ENCODE peak calls at places on chromosomes 3 and 15, in six cellular contexts. Y, X, S, J, O and F are unnamed samples.
A peak's percentile ranks its signal among the peaks of the same experiment; 100 is the strongest.

GRCh38 chr3:20846792-20847191 is 660.8 kb upstream of the SGO1 start:
- DNase-seq in Y (no peak), X (no peak), S (no peak), J (no peak), O (no peak), F (no peak)

GRCh38 chr3:172145287-172145686 is 105.9 kb downstream of the FNDC3B start:
- DNase-seq in Y (no peak), X (no peak), S (no peak), J (no peak), O (peak; percentile 69), F (no peak)

GRCh38 chr3:29156071-29156715 is 124.7 kb upstream of the RBMS3 start:
- DNase-seq in Y (no peak), X (no peak), S (no peak), J (no peak), O (no peak), F (no peak)

GRCh38 chr3:37072892-37073291 is 79.6 kb downstream of the MLH1 start:
- DNase-seq in Y (no peak), X (no peak), S (no peak), J (no peak), O (no peak), F (peak; percentile 81)

GRCh38 chr3:101674518-101674917 is 2.4 kb downstream of the ZBTB11 start:
- DNase-seq in Y (no peak), X (no peak), S (no peak), J (no peak), O (no peak), F (no peak)

GRCh38 chr3:52707585-52707984 is 1.7 kb downstream of the SPCS1 start:
- DNase-seq in Y (no peak), X (no peak), S (no peak), J (no peak), O (peak; percentile 71), F (peak; percentile 64)

GRCh38 chr3:197372076-197372661 is 73.8 kb upstream of the DLG1 start:
- DNase-seq in Y (no peak), X (peak; percentile 78), S (no peak), J (no peak), O (no peak), F (no peak)

GRCh38 chr3:169992156-169992555 is 25.5 kb downstream of the SEC62 start:
- DNase-seq in Y (no peak), X (no peak), S (no peak), J (no peak), O (no peak), F (no peak)

GRCh38 chr15:90680371-90680935 is 36.7 kb upstream of the BLM start:
- DNase-seq in Y (no peak), X (peak; percentile 92), S (no peak), J (no peak), O (no peak), F (no peak)

GRCh38 chr3:127544806-127545545 is 45.6 kb downstream of the TPRA1 start:
- DNase-seq in Y (no peak), X (no peak), S (no peak), J (no peak), O (no peak), F (no peak)

GRCh38 chr3:117285721-117286120 is 576.1 kb downstream of the TUSC7 start:
- DNase-seq in Y (no peak), X (no peak), S (no peak), J (no peak), O (no peak), F (no peak)

GRCh38 chr15:51879555-51879954 is 50.1 kb downstream of the TMOD3 start:
- DNase-seq in Y (no peak), X (no peak), S (no peak), J (no peak), O (no peak), F (no peak)

GRCh38 chr15:83436513-83437158 is 10.5 kb upstream of the SH3GL3 start:
- DNase-seq in Y (no peak), X (no peak), S (no peak), J (no peak), O (peak; percentile 28), F (peak; percentile 41)

GRCh38 chr3:145411605-145412004 is 749.4 kb downstream of the PLOD2 start:
- DNase-seq in Y (no peak), X (no peak), S (no peak), J (no peak), O (no peak), F (no peak)

GRCh38 chr3:50316657-50317242 is 5.8 kb downstream of the HYAL2 start:
- DNase-seq in Y (no peak), X (no peak), S (peak; percentile 55), J (no peak), O (peak; percentile 60), F (no peak)

GRCh38 chr15:85849946-85850345 is 55.2 kb upstream of the KLHL25 start:
- DNase-seq in Y (no peak), X (no peak), S (no peak), J (no peak), O (no peak), F (no peak)

GRCh38 chr15:61839541-61839940 is 220.7 kb downstream of the VPS13C start:
- DNase-seq in Y (no peak), X (no peak), S (no peak), J (no peak), O (no peak), F (no peak)

GRCh38 chr15:80775340-80775739 is 3.8 kb upstream of the CEMIP start:
- DNase-seq in Y (no peak), X (no peak), S (no peak), J (no peak), O (no peak), F (no peak)

GRCh38 chr3:139430467-139430866 is 41.0 kb upstream of the COPB2 start:
- DNase-seq in Y (no peak), X (no peak), S (no peak), J (no peak), O (no peak), F (no peak)

GRCh38 chr15:73921257-73921890 is 4.9 kb upstream of the LOXL1 start:
- DNase-seq in Y (no peak), X (no peak), S (no peak), J (peak; percentile 9), O (no peak), F (no peak)

GRCh38 chr15:73922186-73923151 is 3.8 kb upstream of the LOXL1 start:
- DNase-seq in Y (no peak), X (no peak), S (no peak), J (peak; percentile 53), O (no peak), F (no peak)

GRCh38 chr15:73923488-73924164 is 2.6 kb upstream of the LOXL1 start:
- DNase-seq in Y (no peak), X (no peak), S (no peak), J (peak; percentile 29), O (no peak), F (no peak)

GRCh38 chr15:73924258-73924921 is 1.9 kb upstream of the LOXL1 start:
- DNase-seq in Y (no peak), X (peak; percentile 50), S (no peak), J (peak; percentile 49), O (no peak), F (no peak)

DNA sequence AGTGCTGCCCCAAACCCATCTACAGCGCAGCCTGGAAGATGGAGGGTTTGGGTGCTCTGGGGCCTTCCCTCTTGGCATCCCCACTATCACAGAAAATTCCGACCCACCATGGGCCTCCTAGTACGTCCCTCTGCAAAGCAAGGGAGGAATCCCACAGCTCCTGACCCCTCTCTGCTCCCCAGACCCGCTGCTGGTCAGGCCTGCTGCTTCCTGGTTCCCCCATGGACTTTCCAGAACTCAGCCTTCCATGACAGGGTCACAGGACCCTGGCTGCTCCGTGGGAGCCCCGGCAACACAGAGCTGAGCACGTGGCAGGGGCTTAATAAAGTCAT is 3.1 kb upstream of the LOXL1 start:
- DNase-seq in Y (no peak), X (no peak), S (no peak), J (peak; percentile 28), O (no peak), F (no peak)
- H3K4me3 ChIP-seq in Y (no peak overlapping the region), X (no peak overlapping the region), S (no peak overlapping the region), J (no peak overlapping the region), O (no peak overlapping the region), F (no peak overlapping the region)

DNA sequence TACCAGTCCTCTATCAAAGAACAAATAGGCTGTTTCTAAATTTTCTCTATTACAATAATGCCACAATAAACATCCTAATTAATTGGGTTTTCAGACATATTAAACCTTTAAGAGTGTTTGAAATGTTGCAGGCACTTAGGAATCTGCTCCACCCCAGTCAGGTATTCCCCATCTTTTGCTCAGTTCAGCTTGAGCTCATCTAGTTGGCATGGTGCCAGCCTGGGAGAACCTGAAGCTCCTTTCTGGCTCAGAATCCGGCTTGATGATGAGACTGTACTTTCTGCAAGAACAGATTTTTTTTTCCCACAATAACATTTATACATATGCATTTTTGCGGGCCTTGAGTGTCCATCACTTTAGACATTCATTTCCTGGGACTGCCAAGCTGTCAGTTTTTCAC is 7.8 kb upstream of the OXSR1 start:
- DNase-seq in Y (no peak), X (no peak), S (no peak), J (no peak), O (no peak), F (no peak)
- H3K4me3 ChIP-seq in Y (no peak overlapping the region), X (no peak overlapping the region), S (no peak overlapping the region), J (no peak overlapping the region), O (no peak overlapping the region), F (no peak overlapping the region)

GRCh38 chr15:72902929-72903260 is 119.3 kb upstream of the ADPGK start:
- DNase-seq in Y (no peak), X (no peak), S (no peak), J (no peak), O (no peak), F (no peak)
- H3K4me3 ChIP-seq in Y (no peak overlapping the region), X (no peak overlapping the region), S (no peak overlapping the region), J (no peak overlapping the region), O (no peak overlapping the region), F (no peak overlapping the region)

GRCh38 chr3:185961675-185962232 is 23.9 kb upstream of the TRA2B start:
- DNase-seq in Y (no peak), X (no peak), S (no peak), J (no peak), O (peak; percentile 43), F (no peak)

GRCh38 chr3:185959609-185960517 is 22.0 kb upstream of the TRA2B start:
- DNase-seq in Y (no peak), X (peak; percentile 67), S (no peak), J (no peak), O (no peak), F (no peak)

GRCh38 chr3:185958626-185959025 is 20.8 kb upstream of the TRA2B start:
- DNase-seq in Y (no peak), X (no peak), S (no peak), J (no peak), O (no peak), F (no peak)

GRCh38 chr3:185965496-185965895 is 27.7 kb upstream of the TRA2B start:
- DNase-seq in Y (no peak), X (no peak), S (no peak), J (no peak), O (no peak), F (no peak)

DNA sequence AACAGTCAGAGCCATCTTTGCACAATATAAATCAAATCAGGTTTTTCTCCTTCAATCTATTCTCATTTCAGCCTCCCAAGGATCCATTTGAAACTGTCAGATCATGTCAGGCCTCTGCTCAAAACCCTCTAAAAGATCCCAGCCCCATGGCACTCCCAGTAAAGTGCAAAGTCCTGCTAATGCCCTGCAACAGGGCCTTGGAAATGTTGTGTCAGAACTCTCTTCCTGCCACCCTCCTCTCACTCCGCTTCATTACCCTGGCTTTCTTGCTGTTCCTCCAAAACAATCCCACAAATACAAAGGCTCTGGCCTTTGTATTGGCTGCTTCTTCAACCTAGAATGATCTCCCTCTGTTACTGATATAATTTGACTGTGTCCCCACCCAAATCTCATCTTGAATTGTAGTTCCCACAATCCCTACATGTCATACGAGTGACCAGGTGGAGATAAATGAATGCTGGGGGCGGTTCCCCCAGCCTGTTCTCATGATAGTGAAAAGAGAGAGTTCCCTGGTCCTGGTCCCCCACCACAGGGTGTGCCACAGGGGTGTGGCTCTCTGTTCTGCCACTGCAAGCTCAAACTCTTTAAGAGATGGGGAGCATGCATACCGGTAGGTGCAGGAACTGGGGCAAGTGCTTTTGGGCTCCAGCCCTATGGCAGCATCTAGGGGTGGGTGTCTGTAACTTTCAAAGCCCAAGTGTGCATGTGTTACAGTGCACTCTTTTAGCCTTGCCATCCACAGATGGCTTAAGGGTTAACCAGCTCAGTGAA is 22.9 kb upstream of the TRA2B start:
- DNase-seq in Y (no peak), X (no peak), S (no peak), J (no peak), O (no peak), F (no peak)
- H3K4me3 ChIP-seq in Y (no peak overlapping the region), X (peak overlapping the region; percentile 1), S (no peak overlapping the region), J (no peak overlapping the region), O (no peak overlapping the region), F (no peak overlapping the region)